ENCODE peak calls at places on chromosomes 7 and 10, in six cellular contexts. One of them, this sample, is unnamed.

GRCh38 chr7:109772161-109772560 is 1202.5 kb downstream of the DNAJB9 start:
- DNase-seq in mucosa of gallbladder: no peak
- DNase-seq in stimulated activated naive CD8-positive, alpha-beta T cell treated with anti-CD3 and anti-CD28 coated beads, Interleukin-15, Interleukin-2, amounts not matched to agents 100 U/mL and 50 U/mL, for 24 hours: no peak
- DNase-seq in naive B cell: no peak
- DNase-seq in DMS79 treated with DMSO at 0.1 percent for 48 hours: no peak
- DNase-seq in T follicular helper cell: no peak
- DNase-seq in this sample: no peak

GRCh38 chr7:74606101-74606908 is 51.2 kb upstream of the GTF2I start:
- DNase-seq in mucosa of gallbladder: peak
- DNase-seq in T follicular helper cell: peak
- DNase-seq in stimulated activated naive CD8-positive, alpha-beta T cell treated with anti-CD3 and anti-CD28 coated beads, Interleukin-15, Interleukin-2, amounts not matched to agents 100 U/mL and 50 U/mL, for 24 hours: peak
- DNase-seq in naive B cell: peak
- DNase-seq in DMS79 treated with DMSO at 0.1 percent for 48 hours: no peak
- DNase-seq in this sample: peak

GRCh38 chr7:132939495-132939894 is 142.4 kb downstream of the CHCHD3 start:
- DNase-seq in DMS79 treated with DMSO at 0.1 percent for 48 hours: peak
- DNase-seq in stimulated activated naive CD8-positive, alpha-beta T cell treated with anti-CD3 and anti-CD28 coated beads, Interleukin-15, Interleukin-2, amounts not matched to agents 100 U/mL and 50 U/mL, for 24 hours: no peak
- DNase-seq in T follicular helper cell: no peak
- DNase-seq in mucosa of gallbladder: no peak
- DNase-seq in naive B cell: no peak
- DNase-seq in this sample: no peak

GRCh38 chr7:131327049-131327625 is 539 bp upstream of the MKLN1 start:
- DNase-seq in mucosa of gallbladder: peak
- DNase-seq in DMS79 treated with DMSO at 0.1 percent for 48 hours: peak
- DNase-seq in T follicular helper cell: no peak
- DNase-seq in naive B cell: no peak
- DNase-seq in stimulated activated naive CD8-positive, alpha-beta T cell treated with anti-CD3 and anti-CD28 coated beads, Interleukin-15, Interleukin-2, amounts not matched to agents 100 U/mL and 50 U/mL, for 24 hours: peak
- DNase-seq in this sample: no peak

GRCh38 chr10:102705531-102705930 is 8.7 kb downstream of the ARL3 start:
- DNase-seq in DMS79 treated with DMSO at 0.1 percent for 48 hours: no peak
- DNase-seq in naive B cell: no peak
- DNase-seq in stimulated activated naive CD8-positive, alpha-beta T cell treated with anti-CD3 and anti-CD28 coated beads, Interleukin-15, Interleukin-2, amounts not matched to agents 100 U/mL and 50 U/mL, for 24 hours: no peak
- DNase-seq in mucosa of gallbladder: no peak
- DNase-seq in T follicular helper cell: no peak
- DNase-seq in this sample: no peak

GRCh38 chr10:113454341-113455061 is 98.4 kb upstream of the HABP2 start:
- DNase-seq in stimulated activated naive CD8-positive, alpha-beta T cell treated with anti-CD3 and anti-CD28 coated beads, Interleukin-15, Interleukin-2, amounts not matched to agents 100 U/mL and 50 U/mL, for 24 hours: peak
- DNase-seq in naive B cell: no peak
- DNase-seq in DMS79 treated with DMSO at 0.1 percent for 48 hours: no peak
- DNase-seq in mucosa of gallbladder: peak
- DNase-seq in T follicular helper cell: no peak
- DNase-seq in this sample: peak

GRCh38 chr7:45155941-45156340 is 1.6 kb upstream of the RAMP3 start:
- DNase-seq in stimulated activated naive CD8-positive, alpha-beta T cell treated with anti-CD3 and anti-CD28 coated beads, Interleukin-15, Interleukin-2, amounts not matched to agents 100 U/mL and 50 U/mL, for 24 hours: no peak
- DNase-seq in mucosa of gallbladder: no peak
- DNase-seq in naive B cell: no peak
- DNase-seq in T follicular helper cell: no peak
- DNase-seq in DMS79 treated with DMSO at 0.1 percent for 48 hours: no peak
- DNase-seq in this sample: no peak

GRCh38 chr10:128044961-128045832 is 81.0 kb downstream of the MKI67 start:
- DNase-seq in DMS79 treated with DMSO at 0.1 percent for 48 hours: no peak
- DNase-seq in stimulated activated naive CD8-positive, alpha-beta T cell treated with anti-CD3 and anti-CD28 coated beads, Interleukin-15, Interleukin-2, amounts not matched to agents 100 U/mL and 50 U/mL, for 24 hours: no peak
- DNase-seq in naive B cell: no peak
- DNase-seq in T follicular helper cell: no peak
- DNase-seq in mucosa of gallbladder: no peak
- DNase-seq in this sample: no peak

GRCh38 chr7:81801532-81801931 is 31.7 kb upstream of the HGF start:
- DNase-seq in stimulated activated naive CD8-positive, alpha-beta T cell treated with anti-CD3 and anti-CD28 coated beads, Interleukin-15, Interleukin-2, amounts not matched to agents 100 U/mL and 50 U/mL, for 24 hours: no peak
- DNase-seq in DMS79 treated with DMSO at 0.1 percent for 48 hours: no peak
- DNase-seq in naive B cell: no peak
- DNase-seq in T follicular helper cell: no peak
- DNase-seq in mucosa of gallbladder: no peak
- DNase-seq in this sample: no peak

GRCh38 chr7:50265968-50266694 is 38.4 kb upstream of the IKZF1 start:
- DNase-seq in T follicular helper cell: no peak
- DNase-seq in stimulated activated naive CD8-positive, alpha-beta T cell treated with anti-CD3 and anti-CD28 coated beads, Interleukin-15, Interleukin-2, amounts not matched to agents 100 U/mL and 50 U/mL, for 24 hours: peak
- DNase-seq in mucosa of gallbladder: no peak
- DNase-seq in DMS79 treated with DMSO at 0.1 percent for 48 hours: no peak
- DNase-seq in naive B cell: no peak
- DNase-seq in this sample: no peak

GRCh38 chr7:14806886-14807285 is 95.7 kb downstream of the DGKB start:
- DNase-seq in naive B cell: no peak
- DNase-seq in mucosa of gallbladder: no peak
- DNase-seq in stimulated activated naive CD8-positive, alpha-beta T cell treated with anti-CD3 and anti-CD28 coated beads, Interleukin-15, Interleukin-2, amounts not matched to agents 100 U/mL and 50 U/mL, for 24 hours: no peak
- DNase-seq in T follicular helper cell: no peak
- DNase-seq in DMS79 treated with DMSO at 0.1 percent for 48 hours: no peak
- DNase-seq in this sample: no peak

GRCh38 chr10:77413231-77413630 is 224.4 kb downstream of the KCNMA1 start:
- DNase-seq in T follicular helper cell: no peak
- DNase-seq in mucosa of gallbladder: no peak
- DNase-seq in DMS79 treated with DMSO at 0.1 percent for 48 hours: no peak
- DNase-seq in naive B cell: no peak
- DNase-seq in stimulated activated naive CD8-positive, alpha-beta T cell treated with anti-CD3 and anti-CD28 coated beads, Interleukin-15, Interleukin-2, amounts not matched to agents 100 U/mL and 50 U/mL, for 24 hours: no peak
- DNase-seq in this sample: no peak

GRCh38 chr10:132631348-132631735 is 93.8 kb downstream of the INPP5A start:
- DNase-seq in T follicular helper cell: no peak
- DNase-seq in naive B cell: no peak
- DNase-seq in DMS79 treated with DMSO at 0.1 percent for 48 hours: no peak
- DNase-seq in mucosa of gallbladder: peak
- DNase-seq in stimulated activated naive CD8-positive, alpha-beta T cell treated with anti-CD3 and anti-CD28 coated beads, Interleukin-15, Interleukin-2, amounts not matched to agents 100 U/mL and 50 U/mL, for 24 hours: no peak
- DNase-seq in this sample: peak

GRCh38 chr7:55500117-55500516 is 72.2 kb downstream of the VOPP1 start:
- DNase-seq in stimulated activated naive CD8-positive, alpha-beta T cell treated with anti-CD3 and anti-CD28 coated beads, Interleukin-15, Interleukin-2, amounts not matched to agents 100 U/mL and 50 U/mL, for 24 hours: no peak
- DNase-seq in mucosa of gallbladder: no peak
- DNase-seq in naive B cell: no peak
- DNase-seq in DMS79 treated with DMSO at 0.1 percent for 48 hours: no peak
- DNase-seq in T follicular helper cell: no peak
- DNase-seq in this sample: no peak

GRCh38 chr10:119829429-119829828 is 43.2 kb downstream of the MCMBP start:
- DNase-seq in stimulated activated naive CD8-positive, alpha-beta T cell treated with anti-CD3 and anti-CD28 coated beads, Interleukin-15, Interleukin-2, amounts not matched to agents 100 U/mL and 50 U/mL, for 24 hours: no peak
- DNase-seq in DMS79 treated with DMSO at 0.1 percent for 48 hours: no peak
- DNase-seq in T follicular helper cell: no peak
- DNase-seq in naive B cell: no peak
- DNase-seq in mucosa of gallbladder: no peak
- DNase-seq in this sample: no peak

GRCh38 chr7:17663056-17663675 is 277.1 kb downstream of the SNX13 start:
- DNase-seq in mucosa of gallbladder: no peak
- DNase-seq in T follicular helper cell: no peak
- DNase-seq in DMS79 treated with DMSO at 0.1 percent for 48 hours: no peak
- DNase-seq in naive B cell: no peak
- DNase-seq in stimulated activated naive CD8-positive, alpha-beta T cell treated with anti-CD3 and anti-CD28 coated beads, Interleukin-15, Interleukin-2, amounts not matched to agents 100 U/mL and 50 U/mL, for 24 hours: no peak
- DNase-seq in this sample: no peak

GRCh38 chr10:71390921-71391690 is 5.6 kb upstream of the CDH23 start:
- DNase-seq in T follicular helper cell: no peak
- DNase-seq in naive B cell: no peak
- DNase-seq in stimulated activated naive CD8-positive, alpha-beta T cell treated with anti-CD3 and anti-CD28 coated beads, Interleukin-15, Interleukin-2, amounts not matched to agents 100 U/mL and 50 U/mL, for 24 hours: no peak
- DNase-seq in mucosa of gallbladder: no peak
- DNase-seq in DMS79 treated with DMSO at 0.1 percent for 48 hours: no peak
- DNase-seq in this sample: no peak

GRCh38 chr10:34859170-34859569 is 44.1 kb upstream of the PARD3 start:
- DNase-seq in stimulated activated naive CD8-positive, alpha-beta T cell treated with anti-CD3 and anti-CD28 coated beads, Interleukin-15, Interleukin-2, amounts not matched to agents 100 U/mL and 50 U/mL, for 24 hours: no peak
- DNase-seq in naive B cell: no peak
- DNase-seq in mucosa of gallbladder: no peak
- DNase-seq in T follicular helper cell: no peak
- DNase-seq in DMS79 treated with DMSO at 0.1 percent for 48 hours: no peak
- DNase-seq in this sample: no peak

GRCh38 chr10:49223205-49223604 is 35.0 kb upstream of the TMEM273 start:
- DNase-seq in mucosa of gallbladder: no peak
- DNase-seq in T follicular helper cell: no peak
- DNase-seq in naive B cell: no peak
- DNase-seq in DMS79 treated with DMSO at 0.1 percent for 48 hours: no peak
- DNase-seq in stimulated activated naive CD8-positive, alpha-beta T cell treated with anti-CD3 and anti-CD28 coated beads, Interleukin-15, Interleukin-2, amounts not matched to agents 100 U/mL and 50 U/mL, for 24 hours: no peak
- DNase-seq in this sample: no peak

GRCh38 chr7:134448359-134449229 is 10.3 kb downstream of the AKR1B1 start:
- DNase-seq in mucosa of gallbladder: no peak
- DNase-seq in naive B cell: no peak
- DNase-seq in stimulated activated naive CD8-positive, alpha-beta T cell treated with anti-CD3 and anti-CD28 coated beads, Interleukin-15, Interleukin-2, amounts not matched to agents 100 U/mL and 50 U/mL, for 24 hours: no peak
- DNase-seq in DMS79 treated with DMSO at 0.1 percent for 48 hours: no peak
- DNase-seq in T follicular helper cell: no peak
- DNase-seq in this sample: no peak

GRCh38 chr10:28790146-28790545 is 112.8 kb downstream of the BAMBI start:
- DNase-seq in mucosa of gallbladder: no peak
- DNase-seq in naive B cell: no peak
- DNase-seq in T follicular helper cell: no peak
- DNase-seq in stimulated activated naive CD8-positive, alpha-beta T cell treated with anti-CD3 and anti-CD28 coated beads, Interleukin-15, Interleukin-2, amounts not matched to agents 100 U/mL and 50 U/mL, for 24 hours: no peak
- DNase-seq in DMS79 treated with DMSO at 0.1 percent for 48 hours: no peak
- DNase-seq in this sample: no peak

GRCh38 chr7:15498465-15498864 is 63.4 kb downstream of the AGMO start:
- DNase-seq in naive B cell: no peak
- DNase-seq in mucosa of gallbladder: no peak
- DNase-seq in T follicular helper cell: no peak
- DNase-seq in stimulated activated naive CD8-positive, alpha-beta T cell treated with anti-CD3 and anti-CD28 coated beads, Interleukin-15, Interleukin-2, amounts not matched to agents 100 U/mL and 50 U/mL, for 24 hours: no peak
- DNase-seq in DMS79 treated with DMSO at 0.1 percent for 48 hours: no peak
- DNase-seq in this sample: no peak

GRCh38 chr7:1325246-1325645 is 92.6 kb downstream of the UNCX start:
- DNase-seq in DMS79 treated with DMSO at 0.1 percent for 48 hours: no peak
- DNase-seq in T follicular helper cell: no peak
- DNase-seq in mucosa of gallbladder: no peak
- DNase-seq in naive B cell: no peak
- DNase-seq in stimulated activated naive CD8-positive, alpha-beta T cell treated with anti-CD3 and anti-CD28 coated beads, Interleukin-15, Interleukin-2, amounts not matched to agents 100 U/mL and 50 U/mL, for 24 hours: no peak
- DNase-seq in this sample: no peak

GRCh38 chr7:2638224-2638991 is 6.6 kb downstream of the TTYH3 start:
- DNase-seq in DMS79 treated with DMSO at 0.1 percent for 48 hours: no peak
- DNase-seq in naive B cell: no peak
- DNase-seq in stimulated activated naive CD8-positive, alpha-beta T cell treated with anti-CD3 and anti-CD28 coated beads, Interleukin-15, Interleukin-2, amounts not matched to agents 100 U/mL and 50 U/mL, for 24 hours: no peak
- DNase-seq in T follicular helper cell: no peak
- DNase-seq in mucosa of gallbladder: no peak
- DNase-seq in this sample: peak